ENCODE peak calls at places on chromosomes 7 and 10, in four cellular contexts. X is HepG2, O is A549, W is WTC11. F is an unnamed sample.

GRCh38 chr10:12709516-12709915 is 292.0 kb downstream of the CCDC3 start:
- DNase-seq in X (no peak), O (peak), W (no peak), F (no peak)

GRCh38 chr7:116545411-116545993 is 20.7 kb downstream of the CAV1 start:
- DNase-seq in O (no peak), X (no peak), W (no peak), F (no peak)

GRCh38 chr7:28258240-28258639 is 77.6 kb upstream of the JAZF1 start:
- DNase-seq in O (no peak), W (no peak), X (no peak), F (no peak)

GRCh38 chr10:126302195-126302594 is 86.1 kb downstream of the ADAM12 start:
- DNase-seq in O (no peak), X (no peak), W (no peak), F (no peak)

GRCh38 chr10:11638055-11638698 is 26.7 kb upstream of the USP6NL start:
- DNase-seq in W (no peak), X (no peak), O (no peak), F (no peak)

GRCh38 chr7:111992601-111993000 is 213.6 kb downstream of the DOCK4 start:
- DNase-seq in O (no peak), X (no peak), W (no peak), F (no peak)

GRCh38 chr10:49189422-49189821 is 1.2 kb upstream of the TMEM273 start:
- DNase-seq in W (no peak), X (no peak), O (no peak), F (no peak)

GRCh38 chr10:119394657-119395286 is 147.7 kb downstream of the RGS10 start:
- DNase-seq in O (no peak), W (no peak), X (no peak), F (no peak)

GRCh38 chr10:102335184-102335583 is 60.3 kb upstream of the NFKB2 start:
- DNase-seq in W (no peak), X (no peak), O (no peak), F (no peak)

GRCh38 chr7:33646166-33646565 is 259.2 kb upstream of the BMPER start:
- DNase-seq in X (no peak), W (no peak), O (no peak), F (no peak)

GRCh38 chr10:132938472-132939329 is 3.7 kb downstream of the CFAP46 start:
- DNase-seq in O (no peak), X (peak), W (peak), F (peak)

GRCh38 chr10:3892440-3893101 is 107.6 kb upstream of the KLF6 start:
- DNase-seq in X (no peak), W (no peak), O (no peak), F (no peak)

GRCh38 chr7:1529383-1530116 is 952 bp upstream of the MAFK start:
- DNase-seq in W (no peak), X (no peak), O (no peak), F (no peak)

GRCh38 chr10:63438506-63439498 is 27.0 kb downstream of the JMJD1C start:
- DNase-seq in O (no peak), W (no peak), X (no peak), F (peak)

GRCh38 chr7:65509368-65510186 is 135.9 kb downstream of the ZNF92 start:
- DNase-seq in O (no peak), W (peak), X (no peak), F (no peak)

GRCh38 chr10:25026463-25026862 is 10.1 kb downstream of the THNSL1 start:
- DNase-seq in W (no peak), X (no peak), O (no peak), F (no peak)

GRCh38 chr7:73623798-73624668 is at the start of gene MLXIPL:
- DNase-seq in O (peak), X (peak), W (peak), F (peak)

DNA sequence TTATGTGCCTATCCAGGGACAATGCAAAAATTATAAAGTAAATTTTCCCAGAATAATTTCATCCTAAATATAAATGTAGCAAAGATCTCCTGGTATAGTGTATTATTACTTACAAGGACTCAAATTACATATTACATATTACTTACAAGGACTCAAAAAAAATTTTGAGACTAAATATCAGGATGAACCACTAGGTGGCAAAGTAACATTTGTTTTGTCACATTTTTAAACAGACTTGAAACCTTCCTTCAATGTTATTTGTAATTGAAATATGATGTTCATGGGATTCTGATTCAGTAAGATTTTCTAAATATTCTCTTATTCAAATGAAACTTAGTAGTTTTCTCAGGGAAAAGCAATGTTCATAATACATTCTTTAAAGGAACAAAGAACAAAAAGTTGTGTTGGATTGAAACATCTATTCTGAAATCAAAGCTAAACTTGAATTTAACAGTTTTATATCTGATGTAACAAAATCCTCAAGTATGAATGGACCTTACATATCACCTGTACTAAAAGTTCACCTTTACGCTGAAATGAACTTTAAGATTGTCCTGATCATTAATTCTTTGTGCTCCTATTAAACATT is 74.3 kb upstream of the GNAI1 start:
- DNase-seq in O (peak), W (no peak), X (peak), F (no peak)
- TF ChIP-seq HMGXB4 in O (no peak), W (no peak), X (no peak), F (no peak)

GRCh38 chr10:18204050-18204449 is 63.8 kb downstream of the CACNB2 start:
- DNase-seq in O (no peak), X (no peak), W (no peak), F (no peak)
- TF ChIP-seq HMGXB4 in O (no peak), X (no peak), W (no peak), F (no peak)

GRCh38 chr10:113020838-113021237 is 70.8 kb downstream of the TCF7L2 start:
- DNase-seq in W (no peak), O (no peak), X (peak), F (no peak)
- TF ChIP-seq HMGXB4 in W (no peak), O (no peak), X (no peak), F (no peak)

DNA sequence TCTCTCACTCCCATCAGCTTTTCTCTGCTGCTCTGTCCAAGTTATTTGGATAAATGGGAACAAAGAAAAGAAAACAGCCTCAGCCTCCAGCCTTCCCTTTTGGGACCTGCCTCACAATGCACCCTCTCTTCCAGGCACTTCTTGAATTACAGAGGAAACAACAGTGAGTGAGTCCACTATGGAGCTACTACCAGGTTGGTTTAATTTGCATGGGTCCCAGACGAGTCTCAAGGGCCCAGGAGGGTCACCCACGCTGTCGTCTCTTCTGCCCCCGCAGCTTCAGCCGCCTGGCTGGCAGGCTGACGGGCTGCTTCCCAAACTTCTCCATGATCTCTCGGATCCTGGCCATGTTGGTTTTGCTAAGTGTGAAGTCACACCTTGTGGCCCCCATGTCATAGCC is 80.4 kb downstream of the GPR26 start:
- DNase-seq in W (no peak), O (no peak), X (no peak), F (no peak)
- TF ChIP-seq HMGXB4 in W (no peak), O (no peak), X (no peak), F (no peak)

GRCh38 chr10:52440612-52441285 is 126.7 kb downstream of the DKK1 start:
- DNase-seq in X (no peak), O (no peak), W (no peak), F (no peak)
- TF ChIP-seq HMGXB4 in X (no peak), O (no peak), W (no peak), F (no peak)

GRCh38 chr7:16951483-16952080 is 69.8 kb upstream of the AGR3 start:
- DNase-seq in W (no peak), X (no peak), O (no peak), F (no peak)
- TF ChIP-seq HMGXB4 in W (no peak), X (no peak), O (no peak), F (no peak)

DNA sequence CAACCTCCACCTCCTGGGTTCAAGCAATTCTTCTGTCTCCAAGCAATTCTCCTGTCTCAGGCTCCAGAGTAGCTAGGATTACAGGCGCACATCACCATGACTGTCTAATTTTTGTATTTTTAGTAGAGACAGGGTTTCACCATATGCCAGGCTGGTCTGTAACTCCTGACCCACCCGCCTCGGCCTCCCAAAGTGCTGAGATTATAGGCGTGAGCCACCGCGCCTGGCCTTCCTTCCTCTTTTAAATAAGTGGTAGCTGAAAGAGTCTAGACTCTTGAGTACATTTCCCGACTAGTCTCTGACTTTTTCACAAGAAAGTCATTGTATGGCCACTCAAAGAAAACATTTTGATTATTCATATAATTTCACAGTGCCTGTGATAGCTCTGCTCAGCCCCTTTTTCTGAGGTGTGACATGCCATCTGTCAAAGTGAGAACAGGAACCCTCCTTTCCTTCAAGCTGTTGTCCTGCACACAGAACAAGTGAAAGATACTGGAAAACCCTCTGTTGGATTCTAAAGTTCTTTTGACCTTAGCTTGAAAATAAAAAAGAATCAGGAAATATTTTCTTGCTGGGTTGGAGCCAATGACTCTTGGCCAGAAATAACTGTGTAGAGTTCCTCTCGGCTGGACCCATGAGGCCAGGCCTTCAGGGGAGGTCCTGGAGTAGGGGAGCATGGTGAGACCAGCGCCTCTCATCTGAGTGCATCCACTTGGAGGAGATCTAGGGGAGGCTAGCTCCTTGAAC is 636.0 kb upstream of the ANKRD30A start:
- DNase-seq in O (no peak), X (no peak), W (no peak), F (no peak)
- TF ChIP-seq HMGXB4 in O (no peak), X (no peak), W (no peak), F (no peak)

GRCh38 chr7:26434974-26435373 is 143.3 kb downstream of the SNX10 start:
- DNase-seq in O (no peak), W (no peak), X (no peak), F (no peak)

GRCh38 chr7:26426096-26426495 is 134.4 kb downstream of the SNX10 start:
- DNase-seq in X (no peak), O (no peak), W (no peak), F (no peak)

GRCh38 chr7:26423436-26423835 is 131.8 kb downstream of the SNX10 start:
- DNase-seq in W (no peak), X (no peak), O (no peak), F (no peak)

GRCh38 chr7:26428571-26428970 is 136.9 kb downstream of the SNX10 start:
- DNase-seq in W (no peak), O (no peak), X (no peak), F (no peak)

DNA sequence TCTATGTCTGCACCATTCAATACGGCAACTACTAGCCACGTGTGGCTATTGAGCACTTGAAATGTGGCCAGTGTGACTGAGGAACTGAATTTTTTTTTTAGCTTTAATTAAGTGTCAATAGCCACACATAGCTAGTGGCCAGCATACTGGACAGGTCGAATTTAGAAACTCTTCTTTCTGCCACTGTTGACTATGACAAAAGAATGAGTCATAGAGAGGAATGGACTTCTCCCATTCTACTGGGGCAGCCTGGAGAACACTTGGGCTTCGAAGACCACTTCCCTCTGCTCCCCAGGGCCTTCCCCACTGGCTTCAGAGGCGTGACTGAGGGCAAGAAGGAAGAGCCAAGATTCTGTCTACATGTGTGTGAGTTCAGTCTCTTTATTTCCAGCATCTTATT is 137.5 kb downstream of the SNX10 start:
- DNase-seq in O (no peak), X (no peak), W (no peak), F (no peak)
- TF ChIP-seq HMGXB4 in O (no peak), X (no peak), W (no peak), F (no peak)

DNA sequence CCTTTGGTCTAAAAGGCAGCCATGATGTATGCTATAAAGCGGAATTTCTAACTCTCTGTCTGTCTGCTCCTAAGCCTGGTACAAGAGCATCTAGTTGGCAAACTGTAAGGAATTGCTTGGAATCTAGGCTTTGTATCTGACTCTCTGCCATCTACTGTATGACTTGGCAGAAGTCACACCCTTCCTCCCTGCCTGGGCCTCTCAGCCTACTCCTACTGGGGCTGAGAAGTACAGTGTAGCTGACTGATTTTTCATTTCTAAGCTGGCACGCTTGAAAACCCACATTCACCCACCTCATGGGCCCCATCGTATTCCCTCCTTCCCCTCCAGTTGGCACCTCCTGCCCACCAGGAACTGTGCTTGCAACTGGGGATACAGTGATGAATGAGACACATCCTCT is 435.2 kb downstream of the PLXNA4 start:
- DNase-seq in W (no peak), X (no peak), O (no peak), F (no peak)
- TF ChIP-seq HMGXB4 in W (no peak), X (no peak), O (no peak), F (no peak)

GRCh38 chr7:81869670-81870069 is 99.8 kb upstream of the HGF start:
- DNase-seq in W (no peak), O (no peak), X (no peak), F (no peak)

GRCh38 chr7:81871606-81872265 is 101.9 kb upstream of the HGF start:
- DNase-seq in W (no peak), X (no peak), O (no peak), F (no peak)

DNA sequence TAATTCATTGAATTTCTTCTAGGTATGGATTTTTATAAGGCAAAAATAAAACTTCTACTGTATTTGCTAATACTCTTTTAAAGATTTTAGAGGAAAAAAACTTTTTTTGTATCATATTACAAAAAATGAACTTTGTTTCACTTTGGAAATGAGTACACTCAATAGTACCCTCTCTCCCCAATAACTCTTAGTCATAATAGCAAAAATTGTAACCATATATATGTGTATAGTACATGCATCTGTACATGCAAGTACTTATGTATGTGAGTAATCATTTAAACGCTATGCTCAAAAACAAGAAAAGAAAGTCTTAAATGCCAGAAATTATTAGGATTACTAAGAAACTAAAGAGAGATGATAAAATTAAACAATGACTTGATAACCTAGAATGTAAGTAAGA is 95.9 kb upstream of the HGF start:
- DNase-seq in W (no peak), O (no peak), X (no peak), F (no peak)
- TF ChIP-seq HMGXB4 in W (no peak), O (no peak), X (no peak), F (no peak)

F was measured in K562.